ENCODE peak calls at places on chromosomes 7 and 10, in four cellular contexts. One of them, this sample, is unnamed.

GRCh38 chr7:28418311-28418710 is 6.0 kb downstream of the CREB5 start:
- DNase-seq in A172: no peak
- DNase-seq in upper lobe of right lung: no peak
- DNase-seq in stimulated activated CD4-positive, alpha-beta T cell treated with anti-CD3 and anti-CD28 coated beads, Interleukin-2, amount 100 ng/mL, for 48 hours: no peak
- DNase-seq in this sample: no peak

GRCh38 chr7:64516451-64516850 is 46.4 kb downstream of the ZNF680 start:
- DNase-seq in A172: no peak
- DNase-seq in upper lobe of right lung: no peak
- DNase-seq in stimulated activated CD4-positive, alpha-beta T cell treated with anti-CD3 and anti-CD28 coated beads, Interleukin-2, amount 100 ng/mL, for 48 hours: no peak
- DNase-seq in this sample: no peak

GRCh38 chr7:33905389-33906032 is at the start of gene BMPER:
- DNase-seq in A172: peak; percentile 25
- DNase-seq in upper lobe of right lung: peak; percentile 67
- DNase-seq in stimulated activated CD4-positive, alpha-beta T cell treated with anti-CD3 and anti-CD28 coated beads, Interleukin-2, amount 100 ng/mL, for 48 hours: no peak
- DNase-seq in this sample: no peak

GRCh38 chr7:102889836-102890235 is 23.0 kb upstream of the LRRC17 start:
- DNase-seq in A172: no peak
- DNase-seq in upper lobe of right lung: no peak
- DNase-seq in stimulated activated CD4-positive, alpha-beta T cell treated with anti-CD3 and anti-CD28 coated beads, Interleukin-2, amount 100 ng/mL, for 48 hours: no peak
- DNase-seq in this sample: no peak

GRCh38 chr10:125141860-125142484 is 18.4 kb downstream of the CTBP2 start:
- DNase-seq in A172: no peak
- DNase-seq in upper lobe of right lung: no peak
- DNase-seq in stimulated activated CD4-positive, alpha-beta T cell treated with anti-CD3 and anti-CD28 coated beads, Interleukin-2, amount 100 ng/mL, for 48 hours: no peak
- DNase-seq in this sample: no peak

GRCh38 chr10:69413221-69413865 is 3.4 kb downstream of the TACR2 start:
- DNase-seq in A172: peak; percentile 46
- DNase-seq in upper lobe of right lung: no peak
- DNase-seq in stimulated activated CD4-positive, alpha-beta T cell treated with anti-CD3 and anti-CD28 coated beads, Interleukin-2, amount 100 ng/mL, for 48 hours: no peak
- DNase-seq in this sample: peak; percentile 20

GRCh38 chr7:258476-259190 is 31.3 kb upstream of the FOXL3 start:
- DNase-seq in A172: no peak
- DNase-seq in upper lobe of right lung: peak; percentile 59
- DNase-seq in stimulated activated CD4-positive, alpha-beta T cell treated with anti-CD3 and anti-CD28 coated beads, Interleukin-2, amount 100 ng/mL, for 48 hours: no peak
- DNase-seq in this sample: no peak

GRCh38 chr7:117053407-117053806 is 100.1 kb downstream of the ST7 start:
- DNase-seq in A172: no peak
- DNase-seq in upper lobe of right lung: no peak
- DNase-seq in stimulated activated CD4-positive, alpha-beta T cell treated with anti-CD3 and anti-CD28 coated beads, Interleukin-2, amount 100 ng/mL, for 48 hours: no peak
- DNase-seq in this sample: no peak

GRCh38 chr7:140485463-140486265 is 6.4 kb upstream of the MKRN1 start:
- DNase-seq in A172: no peak
- DNase-seq in upper lobe of right lung: no peak
- DNase-seq in stimulated activated CD4-positive, alpha-beta T cell treated with anti-CD3 and anti-CD28 coated beads, Interleukin-2, amount 100 ng/mL, for 48 hours: no peak
- DNase-seq in this sample: no peak

GRCh38 chr10:129775681-129776080 is 188.4 kb downstream of the EBF3 start:
- DNase-seq in A172: no peak
- DNase-seq in upper lobe of right lung: peak; percentile 46
- DNase-seq in stimulated activated CD4-positive, alpha-beta T cell treated with anti-CD3 and anti-CD28 coated beads, Interleukin-2, amount 100 ng/mL, for 48 hours: no peak
- DNase-seq in this sample: no peak

GRCh38 chr10:86954681-86955500 is 2.5 kb downstream of the MMRN2 start:
- DNase-seq in A172: no peak
- DNase-seq in upper lobe of right lung: no peak
- DNase-seq in stimulated activated CD4-positive, alpha-beta T cell treated with anti-CD3 and anti-CD28 coated beads, Interleukin-2, amount 100 ng/mL, for 48 hours: no peak
- DNase-seq in this sample: no peak

GRCh38 chr7:150675714-150676113 is 9.8 kb upstream of the GIMAP2 start:
- DNase-seq in A172: no peak
- DNase-seq in upper lobe of right lung: no peak
- DNase-seq in stimulated activated CD4-positive, alpha-beta T cell treated with anti-CD3 and anti-CD28 coated beads, Interleukin-2, amount 100 ng/mL, for 48 hours: no peak
- DNase-seq in this sample: no peak

GRCh38 chr10:15545884-15546283 is 173.8 kb downstream of the ITGA8 start:
- DNase-seq in A172: no peak
- DNase-seq in upper lobe of right lung: no peak
- DNase-seq in stimulated activated CD4-positive, alpha-beta T cell treated with anti-CD3 and anti-CD28 coated beads, Interleukin-2, amount 100 ng/mL, for 48 hours: no peak
- DNase-seq in this sample: no peak

GRCh38 chr10:35218339-35218955 is 91.8 kb downstream of the CREM start:
- DNase-seq in A172: peak; percentile 81
- DNase-seq in upper lobe of right lung: peak; percentile 76
- DNase-seq in stimulated activated CD4-positive, alpha-beta T cell treated with anti-CD3 and anti-CD28 coated beads, Interleukin-2, amount 100 ng/mL, for 48 hours: peak; percentile 89
- DNase-seq in this sample: peak; percentile 62

GRCh38 chr10:6671976-6672375 is 91.9 kb upstream of the PRKCQ start:
- DNase-seq in A172: no peak
- DNase-seq in upper lobe of right lung: no peak
- DNase-seq in stimulated activated CD4-positive, alpha-beta T cell treated with anti-CD3 and anti-CD28 coated beads, Interleukin-2, amount 100 ng/mL, for 48 hours: no peak
- DNase-seq in this sample: no peak

This sample was measured in stimulated activated naive B cell treated with anti-CD40 and anti-IgM and Interleukin-4, amounts not matched to agents 10 μg/mL and 1 μg/mL and 100 μg/mL, for 72 hours.